ENCODE peak calls at places on chromosomes 16 and 17, in ten cellular contexts. One of them, this sample, is unnamed.
A peak's percentile ranks its signal among the peaks of the same experiment; 100 is the strongest.

GRCh38 chr17:56891751-56892150 is 22.1 kb downstream of the TRIM25 start:
- DNase-seq in GM04503: no peak
- DNase-seq in epithelial cell of prostate: no peak
- DNase-seq in iPS DF 19.7: no peak
- DNase-seq in caudate nucleus: no peak
- DNase-seq in HFFc6: no peak
- DNase-seq in CD8-positive, alpha-beta memory T cell: peak; percentile 48
- DNase-seq in left lobe of liver: no peak
- DNase-seq in activated effector memory CD4-positive, alpha-beta T cell treated with anti-CD3 and anti-CD28 coated beads, Interleukin-2, amount 50 U/mL, for 16 hours: peak; percentile 82
- DNase-seq in HS-27A: no peak
- DNase-seq in this sample: no peak

GRCh38 chr17:46044989-46045388 is 45.9 kb downstream of the STH start:
- DNase-seq in caudate nucleus: no peak
- DNase-seq in iPS DF 19.7: no peak
- DNase-seq in HFFc6: no peak
- DNase-seq in CD8-positive, alpha-beta memory T cell: no peak
- DNase-seq in left lobe of liver: no peak
- DNase-seq in epithelial cell of prostate: no peak
- DNase-seq in activated effector memory CD4-positive, alpha-beta T cell treated with anti-CD3 and anti-CD28 coated beads, Interleukin-2, amount 50 U/mL, for 16 hours: no peak
- DNase-seq in GM04503: no peak
- DNase-seq in HS-27A: no peak
- DNase-seq in this sample: no peak

GRCh38 chr17:40063034-40063765 is 435 bp downstream of the THRA start:
- DNase-seq in HFFc6: no peak
- DNase-seq in CD8-positive, alpha-beta memory T cell: no peak
- DNase-seq in caudate nucleus: no peak
- DNase-seq in activated effector memory CD4-positive, alpha-beta T cell treated with anti-CD3 and anti-CD28 coated beads, Interleukin-2, amount 50 U/mL, for 16 hours: no peak
- DNase-seq in iPS DF 19.7: no peak
- DNase-seq in left lobe of liver: peak; percentile 67
- DNase-seq in HS-27A: no peak
- DNase-seq in GM04503: no peak
- DNase-seq in epithelial cell of prostate: no peak
- DNase-seq in this sample: no peak

GRCh38 chr17:71502443-71502842 is 618.4 kb upstream of the SOX9 start:
- DNase-seq in CD8-positive, alpha-beta memory T cell: no peak
- DNase-seq in HS-27A: no peak
- DNase-seq in left lobe of liver: no peak
- DNase-seq in activated effector memory CD4-positive, alpha-beta T cell treated with anti-CD3 and anti-CD28 coated beads, Interleukin-2, amount 50 U/mL, for 16 hours: no peak
- DNase-seq in caudate nucleus: no peak
- DNase-seq in GM04503: no peak
- DNase-seq in iPS DF 19.7: no peak
- DNase-seq in epithelial cell of prostate: no peak
- DNase-seq in HFFc6: peak; percentile 39
- DNase-seq in this sample: no peak

GRCh38 chr17:80254396-80255241 is 6.0 kb upstream of the RNF213 start:
- DNase-seq in HFFc6: peak; percentile 93
- DNase-seq in GM04503: peak; percentile 81
- DNase-seq in HS-27A: peak; percentile 66
- DNase-seq in activated effector memory CD4-positive, alpha-beta T cell treated with anti-CD3 and anti-CD28 coated beads, Interleukin-2, amount 50 U/mL, for 16 hours: peak; percentile 86
- DNase-seq in iPS DF 19.7: no peak
- DNase-seq in caudate nucleus: no peak
- DNase-seq in epithelial cell of prostate: peak; percentile 83
- DNase-seq in left lobe of liver: no peak
- DNase-seq in CD8-positive, alpha-beta memory T cell: no peak
- DNase-seq in this sample: no peak

GRCh38 chr17:65155622-65156021 is 18.5 kb downstream of the RGS9 start:
- DNase-seq in iPS DF 19.7: no peak
- DNase-seq in activated effector memory CD4-positive, alpha-beta T cell treated with anti-CD3 and anti-CD28 coated beads, Interleukin-2, amount 50 U/mL, for 16 hours: no peak
- DNase-seq in HS-27A: no peak
- DNase-seq in GM04503: no peak
- DNase-seq in epithelial cell of prostate: no peak
- DNase-seq in HFFc6: no peak
- DNase-seq in left lobe of liver: no peak
- DNase-seq in CD8-positive, alpha-beta memory T cell: no peak
- DNase-seq in caudate nucleus: no peak
- DNase-seq in this sample: no peak

GRCh38 chr17:63571632-63572310 is 21.5 kb downstream of the DCAF7 start:
- DNase-seq in GM04503: peak; percentile 57
- DNase-seq in epithelial cell of prostate: peak; percentile 27
- DNase-seq in CD8-positive, alpha-beta memory T cell: no peak
- DNase-seq in iPS DF 19.7: no peak
- DNase-seq in activated effector memory CD4-positive, alpha-beta T cell treated with anti-CD3 and anti-CD28 coated beads, Interleukin-2, amount 50 U/mL, for 16 hours: no peak
- DNase-seq in HS-27A: no peak
- DNase-seq in left lobe of liver: no peak
- DNase-seq in HFFc6: peak; percentile 82
- DNase-seq in caudate nucleus: no peak
- DNase-seq in this sample: peak; percentile 30

GRCh38 chr17:29732613-29733012 is 109.9 kb upstream of the CORO6 start:
- DNase-seq in GM04503: no peak
- DNase-seq in HS-27A: no peak
- DNase-seq in iPS DF 19.7: no peak
- DNase-seq in HFFc6: peak; percentile 42
- DNase-seq in CD8-positive, alpha-beta memory T cell: no peak
- DNase-seq in activated effector memory CD4-positive, alpha-beta T cell treated with anti-CD3 and anti-CD28 coated beads, Interleukin-2, amount 50 U/mL, for 16 hours: no peak
- DNase-seq in caudate nucleus: no peak
- DNase-seq in epithelial cell of prostate: peak; percentile 76
- DNase-seq in left lobe of liver: no peak
- DNase-seq in this sample: no peak

GRCh38 chr17:34580685-34581445 is 1.5 kb downstream of the TMEM132E start:
- DNase-seq in CD8-positive, alpha-beta memory T cell: no peak
- DNase-seq in left lobe of liver: no peak
- DNase-seq in GM04503: no peak
- DNase-seq in epithelial cell of prostate: no peak
- DNase-seq in iPS DF 19.7: no peak
- DNase-seq in caudate nucleus: no peak
- DNase-seq in activated effector memory CD4-positive, alpha-beta T cell treated with anti-CD3 and anti-CD28 coated beads, Interleukin-2, amount 50 U/mL, for 16 hours: no peak
- DNase-seq in HS-27A: no peak
- DNase-seq in HFFc6: no peak
- DNase-seq in this sample: no peak

GRCh38 chr17:82872591-82873520 is 33.0 kb upstream of the ZNF750 start:
- DNase-seq in iPS DF 19.7: no peak
- DNase-seq in GM04503: no peak
- DNase-seq in CD8-positive, alpha-beta memory T cell: no peak
- DNase-seq in HFFc6: no peak
- DNase-seq in epithelial cell of prostate: no peak
- DNase-seq in HS-27A: no peak
- DNase-seq in caudate nucleus: no peak
- DNase-seq in activated effector memory CD4-positive, alpha-beta T cell treated with anti-CD3 and anti-CD28 coated beads, Interleukin-2, amount 50 U/mL, for 16 hours: no peak
- DNase-seq in left lobe of liver: no peak
- DNase-seq in this sample: no peak

GRCh38 chr16:50861926-50862325 is 120.0 kb downstream of the CYLD start:
- DNase-seq in HFFc6: peak; percentile 8
- DNase-seq in CD8-positive, alpha-beta memory T cell: no peak
- DNase-seq in epithelial cell of prostate: peak; percentile 33
- DNase-seq in iPS DF 19.7: no peak
- DNase-seq in HS-27A: peak; percentile 26
- DNase-seq in caudate nucleus: no peak
- DNase-seq in GM04503: no peak
- DNase-seq in left lobe of liver: no peak
- DNase-seq in activated effector memory CD4-positive, alpha-beta T cell treated with anti-CD3 and anti-CD28 coated beads, Interleukin-2, amount 50 U/mL, for 16 hours: no peak
- DNase-seq in this sample: peak; percentile 35

GRCh38 chr16:8572063-8572918 is 18.0 kb downstream of the TMEM114 start:
- DNase-seq in epithelial cell of prostate: no peak
- DNase-seq in iPS DF 19.7: no peak
- DNase-seq in activated effector memory CD4-positive, alpha-beta T cell treated with anti-CD3 and anti-CD28 coated beads, Interleukin-2, amount 50 U/mL, for 16 hours: peak; percentile 31
- DNase-seq in HFFc6: no peak
- DNase-seq in GM04503: no peak
- DNase-seq in CD8-positive, alpha-beta memory T cell: no peak
- DNase-seq in left lobe of liver: no peak
- DNase-seq in HS-27A: no peak
- DNase-seq in caudate nucleus: no peak
- DNase-seq in this sample: no peak

GRCh38 chr16:66935319-66936011 is at the start of gene CES2:
- DNase-seq in activated effector memory CD4-positive, alpha-beta T cell treated with anti-CD3 and anti-CD28 coated beads, Interleukin-2, amount 50 U/mL, for 16 hours: no peak
- DNase-seq in HFFc6: peak; percentile 43
- DNase-seq in caudate nucleus: no peak
- DNase-seq in epithelial cell of prostate: peak; percentile 29
- DNase-seq in iPS DF 19.7: no peak
- DNase-seq in HS-27A: no peak
- DNase-seq in left lobe of liver: peak; percentile 96
- DNase-seq in GM04503: no peak
- DNase-seq in CD8-positive, alpha-beta memory T cell: no peak
- DNase-seq in this sample: peak; percentile 57